ENCODE peak calls at places on chromosomes 3 and 15, in nine cellular contexts. V is suprapubic skin, P is Panc1, U is transverse colon, F is HCT116, S is SK-N-SH, K is upper lobe of left lung, O is stomach, B is breast epithelium. H is an unnamed sample. For H3K4me1, the result is how much of the 10 kb centered on the place peaks cover.

GRCh38 chr3:139759470-139759869 is 81.7 kb upstream of the NMNAT3 start:
- DNase-seq in P (no peak), S (no peak), B (no peak), V (peak), U (no peak), O (no peak), F (no peak), K (no peak), H (no peak)

GRCh38 chr3:43709022-43709421 is 18.3 kb downstream of the ABHD5 start:
- DNase-seq in O (no peak), V (no peak), F (no peak), U (no peak), S (no peak), P (no peak), K (no peak), B (no peak), H (no peak)

GRCh38 chr3:192564611-192565010 is 162.7 kb downstream of the FGF12 start:
- DNase-seq in S (no peak), B (no peak), P (no peak), U (no peak), K (no peak), F (no peak), V (no peak), O (no peak), H (no peak)

GRCh38 chr15:85764649-85765277 is 30.0 kb downstream of the KLHL25 start:
- DNase-seq in U (no peak), F (no peak), V (no peak), K (no peak), S (peak), O (no peak), B (no peak), P (no peak), H (no peak)

GRCh38 chr3:13141991-13142412 is 68.8 kb upstream of the IQSEC1 start:
- DNase-seq in B (no peak), F (no peak), O (no peak), K (no peak), S (no peak), V (peak), P (no peak), U (no peak), H (no peak)

GRCh38 chr15:91224750-91225380 is 124.8 kb downstream of the SV2B start:
- DNase-seq in K (no peak), P (peak), U (no peak), V (no peak), B (no peak), S (peak), F (peak), O (no peak), H (no peak)

GRCh38 chr15:100002091-100002620 is 268.9 kb upstream of the LYSMD4 start:
- DNase-seq in K (no peak), V (peak), B (no peak), U (no peak), P (no peak), F (no peak), S (no peak), O (no peak), H (no peak)

GRCh38 chr15:67130166-67130565 is 64.8 kb downstream of the SMAD3 start:
- DNase-seq in U (no peak), O (no peak), F (no peak), K (peak), P (no peak), S (no peak), B (no peak), V (no peak), H (no peak)

GRCh38 chr3:129485681-129486056 is 42.8 kb upstream of the RHO start:
- DNase-seq in B (peak), U (peak), S (no peak), V (peak), F (no peak), P (no peak), O (peak), K (peak), H (peak)

GRCh38 chr3:4680881-4681300 is 187.7 kb downstream of the ITPR1 start:
- DNase-seq in P (no peak), V (no peak), F (no peak), K (no peak), B (no peak), O (no peak), U (no peak), S (no peak), H (no peak)

GRCh38 chr3:141959921-141960554 is 83.6 kb downstream of the ATP1B3 start:
- DNase-seq in S (no peak), B (no peak), P (peak), V (no peak), K (no peak), U (no peak), F (peak), O (no peak), H (no peak)

GRCh38 chr3:169148448-169149348 is 514.8 kb downstream of the MECOM start:
- DNase-seq in B (no peak), O (peak), S (peak), F (no peak), P (no peak), K (no peak), U (no peak), V (no peak), H (no peak)

GRCh38 chr3:194395201-194395600 is 3.9 kb downstream of the GP5 start:
- DNase-seq in P (no peak), U (no peak), B (no peak), V (no peak), K (no peak), O (no peak), F (no peak), S (no peak), H (no peak)

GRCh38 chr3:141401584-141402475 is 33.5 kb downstream of the ZBTB38 start:
- DNase-seq in S (peak), K (peak), U (peak), O (peak), B (no peak), P (no peak), V (no peak), F (no peak), H (no peak)

GRCh38 chr15:39041979-39042485 is 477.4 kb upstream of the RASGRP1 start:
- DNase-seq in U (no peak), V (no peak), K (no peak), F (no peak), S (no peak), B (no peak), O (no peak), P (no peak), H (no peak)

GRCh38 chr15:76866716-76867321 is 38.3 kb downstream of the SCAPER start:
- DNase-seq in S (peak), V (no peak), O (no peak), B (no peak), K (no peak), F (peak), P (peak), U (no peak), H (no peak)

GRCh38 chr15:61112231-61112630 is 116.9 kb downstream of the RORA start:
- DNase-seq in F (no peak), V (no peak), K (no peak), B (no peak), P (no peak), U (no peak), O (no peak), S (no peak), H (no peak)

GRCh38 chr3:99678023-99678422 is 39.6 kb downstream of the COL8A1 start:
- DNase-seq in F (no peak), K (no peak), P (no peak), U (no peak), S (no peak), B (peak), O (no peak), V (no peak), H (no peak)

GRCh38 chr15:44873103-44873502 is 83.4 kb upstream of the TERB2 start:
- DNase-seq in S (no peak), P (no peak), V (no peak), O (no peak), K (no peak), U (no peak), F (no peak), B (no peak), H (no peak)

GRCh38 chr3:46853441-46854410 is 9.5 kb downstream of the MYL3 start:
- DNase-seq in K (peak), S (no peak), B (no peak), P (no peak), O (no peak), F (no peak), V (peak), U (no peak), H (no peak)

GRCh38 chr15:27589260-27589659 is 509.9 kb downstream of the OCA2 start:
- DNase-seq in S (no peak), U (no peak), P (no peak), F (no peak), B (no peak), K (no peak), V (no peak), O (no peak), H (peak)

GRCh38 chr3:16884084-16884747 is 539 bp upstream of the PLCL2 start:
- DNase-seq in S (peak), O (peak), K (peak), P (no peak), F (no peak), B (no peak), U (peak), V (peak), H (no peak)

GRCh38 chr3:188520466-188520865 is 366.5 kb downstream of the LPP start:
- DNase-seq in F (no peak), S (no peak), B (no peak), U (no peak), K (no peak), O (no peak), V (no peak), P (no peak), H (no peak)

GRCh38 chr15:70353606-70354259 is 256.0 kb upstream of the TLE3 start:
- DNase-seq in P (no peak), F (no peak), U (no peak), K (no peak), O (peak), V (peak), B (no peak), S (no peak), H (no peak)

GRCh38 chr3:9746330-9746729 is 3.4 kb upstream of the OGG1 start:
- DNase-seq in O (no peak), V (no peak), K (no peak), P (no peak), F (no peak), U (no peak), S (no peak), B (no peak), H (no peak)

GRCh38 chr3:81451140-81451539 is 310.3 kb downstream of the GBE1 start:
- DNase-seq in U (no peak), B (no peak), P (no peak), F (no peak), O (no peak), K (no peak), V (no peak), S (no peak), H (no peak)

GRCh38 chr3:160125188-160125587 is 100.0 kb upstream of the C3orf80 start:
- DNase-seq in K (no peak), O (no peak), V (no peak), F (no peak), P (no peak), B (no peak), U (no peak), S (no peak), H (no peak)

GRCh38 chr3:123406598-123406997 is 42.3 kb downstream of the ADCY5 start:
- DNase-seq in S (no peak), U (peak), F (no peak), V (no peak), P (no peak), O (peak), K (peak), B (no peak), H (no peak)

GRCh38 chr15:89780601-89781000 is 4.5 kb downstream of the MESP2 start:
- DNase-seq in K (no peak), P (no peak), U (no peak), S (no peak), O (no peak), B (no peak), V (no peak), F (no peak), H (no peak)

GRCh38 chr3:61378321-61378720 is 127.1 kb upstream of the FHIT start:
- DNase-seq in O (no peak), S (no peak), V (no peak), B (no peak), P (no peak), K (no peak), F (no peak), U (no peak), H (no peak)

GRCh38 chr3:126133606-126134005 is 46.8 kb downstream of the ALDH1L1 start:
- DNase-seq in S (no peak), B (no peak), V (peak), K (peak), F (no peak), O (no peak), U (peak), P (no peak), H (peak)

GRCh38 chr3:115858995-115859807 is 235.9 kb downstream of the GAP43 start:
- DNase-seq in V (no peak), P (no peak), F (no peak), O (no peak), K (no peak), U (no peak), S (no peak), B (no peak), H (no peak)

GRCh38 chr3:7188551-7188950 is 327.6 kb downstream of the GRM7 start:
- DNase-seq in U (no peak), P (no peak), O (no peak), F (no peak), B (no peak), S (no peak), V (no peak), K (no peak), H (no peak)

GRCh38 chr3:42019953-42020260 is 58.0 kb upstream of the ULK4 start:
- DNase-seq in S (no peak), F (no peak), V (peak), O (no peak), B (no peak), P (no peak), K (no peak), U (no peak), H (no peak)

GRCh38 chr15:59158701-59159034 is 48.0 kb upstream of the LDHAL6B start:
- DNase-seq in F (no peak), U (no peak), V (no peak), P (no peak), O (peak), S (no peak), B (no peak), K (peak), H (no peak)

DNA sequence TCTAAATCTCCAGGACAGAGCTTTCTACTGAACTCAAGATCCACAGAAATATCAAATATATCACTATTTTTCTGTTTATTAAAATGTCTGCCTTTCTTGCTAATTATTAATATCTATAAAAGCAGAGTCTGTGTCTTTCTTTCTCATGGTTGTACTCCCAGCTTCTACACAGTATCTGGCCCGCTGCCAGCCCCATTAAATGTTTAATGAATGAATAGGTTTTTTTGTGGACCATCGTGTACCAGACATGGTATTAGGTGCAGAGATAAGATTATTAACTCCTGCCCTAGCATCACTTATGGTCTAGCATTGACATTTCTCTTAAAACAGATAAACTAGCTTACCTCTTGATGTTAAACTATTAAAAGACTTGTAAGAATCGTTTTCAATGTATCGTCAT is 111.4 kb upstream of the RBMS3 start:
- DNase-seq in P (no peak), K (no peak), F (no peak), V (no peak), S (peak), O (no peak), U (no peak), B (no peak), H (no peak)
- H3K4me1 ChIP-seq in P (under half), K (under half), F (under half), V (under half), S (under half), O (under half), U (under half), B (under half), H (under half)

GRCh38 chr3:69162205-69162980 is 40.0 kb upstream of the LMOD3 start:
- DNase-seq in F (no peak), S (no peak), K (no peak), P (no peak), U (no peak), O (no peak), B (no peak), V (no peak), H (no peak)

GRCh38 chr3:69160525-69160924 is 38.1 kb upstream of the LMOD3 start:
- DNase-seq in V (no peak), O (no peak), P (no peak), F (no peak), U (no peak), S (no peak), B (no peak), K (no peak), H (no peak)

GRCh38 chr3:69164296-69164695 is 41.9 kb upstream of the LMOD3 start:
- DNase-seq in S (no peak), V (no peak), K (no peak), F (no peak), P (no peak), U (no peak), O (no peak), B (no peak), H (no peak)

GRCh38 chr3:69160107-69160506 is 37.7 kb upstream of the LMOD3 start:
- DNase-seq in S (no peak), O (no peak), K (no peak), P (no peak), U (no peak), V (no peak), F (no peak), B (no peak), H (no peak)

GRCh38 chr3:69161587-69162196 is 39.3 kb upstream of the LMOD3 start:
- DNase-seq in P (peak), F (peak), B (no peak), U (no peak), K (no peak), O (no peak), V (no peak), S (peak), H (no peak)
- TF ChIP-seq POLR2AphosphoS5 in P (no peak), F (no peak), B (no peak), U (no peak), K (no peak), O (no peak), V (no peak), S (no peak), H (no peak)

DNA sequence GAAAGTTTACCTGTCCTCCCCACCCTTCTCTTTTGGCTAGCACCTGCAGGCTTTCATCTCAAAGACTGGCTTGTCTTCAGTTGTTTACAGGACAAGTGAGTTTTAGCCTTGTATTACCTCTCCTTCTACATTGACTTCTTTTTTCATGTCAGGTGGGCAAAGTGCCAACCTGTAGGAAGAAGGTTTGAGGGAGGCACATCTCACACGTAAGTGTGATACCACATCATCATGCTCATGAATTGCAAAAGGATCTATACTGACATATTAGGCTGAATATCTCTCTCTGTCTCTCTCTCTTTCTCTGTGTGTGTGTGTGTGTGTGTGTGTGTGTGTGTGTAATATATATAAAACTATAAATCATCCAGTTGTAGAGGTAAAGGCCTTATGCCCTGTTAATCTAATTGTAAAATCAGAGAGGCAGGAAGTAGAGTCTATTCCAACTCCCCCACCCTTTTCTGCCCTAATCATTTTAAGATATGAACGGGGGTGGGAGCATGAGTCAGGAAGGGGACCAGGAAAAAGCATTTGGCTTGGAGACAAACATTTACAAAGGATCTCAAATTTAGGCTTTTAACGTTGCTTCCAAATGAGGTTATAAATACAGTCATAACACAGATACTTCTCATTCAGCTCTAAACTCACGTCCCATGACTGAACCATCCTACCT is 107.0 kb upstream of the PFN2 start:
- DNase-seq in B (no peak), P (no peak), K (no peak), S (no peak), O (no peak), F (no peak), U (no peak), V (no peak), H (no peak)
- H3K4me1 ChIP-seq in B (under half), P (half or more), K (under half), S (under half), O (under half), F (under half), U (under half), V (under half), H (under half)

GRCh38 chr3:72279631-72280041 is 494.7 kb upstream of the PROK2 start:
- DNase-seq in U (no peak), O (no peak), K (no peak), F (no peak), V (no peak), B (no peak), S (no peak), P (no peak), H (no peak)

GRCh38 chr3:72277710-72278109 is 492.8 kb upstream of the PROK2 start:
- DNase-seq in O (no peak), U (no peak), S (no peak), P (no peak), K (no peak), F (no peak), V (no peak), B (no peak), H (no peak)

GRCh38 chr3:72278349-72279067 is 493.6 kb upstream of the PROK2 start:
- DNase-seq in K (no peak), V (no peak), F (no peak), U (no peak), S (no peak), O (no peak), P (no peak), B (no peak), H (no peak)

GRCh38 chr3:72280876-72281275 is 495.9 kb upstream of the PROK2 start:
- DNase-seq in B (no peak), P (no peak), V (no peak), O (no peak), S (no peak), U (no peak), F (no peak), K (no peak), H (no peak)

DNA sequence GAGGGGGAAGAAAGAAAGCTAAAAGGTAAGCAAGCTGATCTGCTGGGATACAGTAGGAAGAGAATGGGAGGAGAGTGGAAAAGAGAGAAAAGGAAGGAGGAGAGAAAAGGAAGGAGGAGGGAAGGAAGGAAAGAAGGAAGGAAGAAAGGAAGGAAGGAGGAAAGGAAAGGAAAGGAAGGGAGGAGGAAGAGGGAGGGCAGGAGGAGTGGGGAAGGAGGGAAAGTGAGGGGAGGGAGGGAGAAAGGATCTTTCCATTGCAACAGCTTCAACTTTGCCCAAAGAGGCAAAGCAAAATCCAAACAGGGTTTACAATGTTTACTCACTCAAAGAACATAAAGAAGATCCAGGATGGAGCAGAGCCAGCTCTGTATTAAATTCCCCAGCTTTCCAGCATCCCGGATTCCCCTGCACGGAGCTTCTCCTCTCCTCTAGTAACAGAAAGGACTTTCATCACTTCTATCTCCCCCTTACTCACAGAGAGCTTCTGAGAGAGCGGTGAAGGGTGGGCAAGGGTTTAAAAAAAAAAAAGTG is 494.2 kb upstream of the PROK2 start:
- DNase-seq in P (no peak), F (no peak), U (no peak), B (no peak), V (no peak), O (no peak), K (no peak), S (no peak), H (no peak)
- TF ChIP-seq POLR2AphosphoS5 in P (no peak), F (no peak), U (no peak), B (no peak), V (no peak), O (no peak), K (no peak), S (no peak), H (no peak)